ENCODE peak calls at places on chromosomes 2 and 18, in ten cellular contexts. O is kidney tubule cell; I is stimulated activated CD8-positive, alpha-beta memory T cell treated with anti-CD3 and anti-CD28 coated beads, Interleukin-2, amount 100 ng/mL, for 48 hours; Y is Daoy; W is activated CD8-positive, alpha-beta memory T cell treated with anti-CD3 and anti-CD28 coated beads for 48 hours; T is CD8-positive, alpha-beta T cell; S is NCI-H2081; Z is activated T-helper 2 cell treated with anti-CD3 and anti-CD28 coated beads, Interferon-gamma antibody, Interleukin-2, Interleukin-4, amounts not matched to agents 10 μg/mL and 5 μg/mL and 100 μg/mL, durations not matched to agents 14 hours and 24 hours and 36 hours; R is non-pigmented ciliary epithelial cell; F is pancreas. E is an unnamed sample.

GRCh38 chr2:211930331-211930730 is 608.3 kb downstream of the ERBB4 start:
- DNase-seq in W (no peak), Z (no peak), I (no peak), O (no peak), F (no peak), R (peak), Y (no peak), S (peak), T (no peak), E (no peak)

GRCh38 chr2:230793573-230794359 is 71.0 kb upstream of the ITM2C start:
- DNase-seq in F (no peak), S (no peak), O (peak), I (peak), W (no peak), T (peak), R (peak), Z (peak), Y (peak), E (peak)

GRCh38 chr18:45636110-45636509 is 20.8 kb downstream of the SLC14A2 start:
- DNase-seq in Z (no peak), S (no peak), I (no peak), R (no peak), W (no peak), O (peak), F (no peak), Y (no peak), T (no peak), E (no peak)

GRCh38 chr2:42928161-42928691 is 135.8 kb upstream of the HAAO start:
- DNase-seq in Y (no peak), I (no peak), W (no peak), T (no peak), O (no peak), S (peak), Z (no peak), R (no peak), F (no peak), E (no peak)

GRCh38 chr2:61255580-61256437 is 93.8 kb downstream of the C2orf74 start:
- DNase-seq in Y (peak), S (no peak), T (no peak), R (peak), O (peak), I (no peak), Z (no peak), F (no peak), W (no peak), E (peak)

GRCh38 chr2:166234112-166234846 is 106.5 kb upstream of the SCN1A start:
- DNase-seq in R (peak), S (no peak), I (no peak), T (no peak), W (no peak), O (peak), F (no peak), Z (no peak), Y (peak), E (peak)

GRCh38 chr2:119517433-119517832 is 6.8 kb downstream of the SCTR start:
- DNase-seq in I (peak), O (peak), T (no peak), Z (peak), R (peak), Y (peak), W (peak), F (peak), S (peak), E (peak)

GRCh38 chr2:38775097-38775920 is 2.7 kb upstream of the GEMIN6 start:
- DNase-seq in Z (no peak), I (no peak), F (no peak), T (no peak), O (no peak), Y (no peak), R (no peak), W (no peak), S (no peak), E (no peak)

GRCh38 chr18:12890500-12890899 is 6.5 kb upstream of the PTPN2 start:
- DNase-seq in T (no peak), Y (no peak), Z (no peak), W (no peak), I (no peak), R (no peak), O (peak), F (no peak), S (no peak), E (peak)

GRCh38 chr2:48912110-48912509 is 156.6 kb upstream of the LHCGR start:
- DNase-seq in S (no peak), Z (no peak), Y (no peak), O (no peak), F (no peak), W (no peak), R (no peak), T (no peak), I (no peak), E (no peak)

GRCh38 chr2:215880970-215881369 is 132.4 kb downstream of the MREG start:
- DNase-seq in W (no peak), S (no peak), F (no peak), O (no peak), Z (no peak), Y (peak), I (no peak), R (no peak), T (no peak), E (peak)

GRCh38 chr2:32355976-32356734 is 668 bp upstream of the BIRC6 start:
- DNase-seq in F (no peak), O (no peak), I (no peak), Z (no peak), S (no peak), Y (no peak), T (no peak), R (no peak), W (no peak), E (no peak)

GRCh38 chr2:181985632-181986205 is at the start of gene PPP1R1C:
- DNase-seq in Y (no peak), S (no peak), F (no peak), O (peak), R (no peak), Z (no peak), W (no peak), I (no peak), T (no peak), E (no peak)

GRCh38 chr2:8636041-8636491 is 45.8 kb upstream of the ID2 start:
- DNase-seq in F (peak), Y (no peak), Z (no peak), S (no peak), R (no peak), W (no peak), T (no peak), O (no peak), I (no peak), E (no peak)

GRCh38 chr2:221400411-221400810 is 171.7 kb downstream of the EPHA4 start:
- DNase-seq in Y (no peak), F (no peak), S (no peak), O (no peak), I (no peak), Z (no peak), R (no peak), T (no peak), W (no peak), E (no peak)

GRCh38 chr2:216004408-216005283 is 8.7 kb downstream of the MREG start:
- DNase-seq in I (no peak), R (no peak), T (no peak), Z (no peak), O (no peak), F (no peak), S (no peak), W (no peak), Y (no peak), E (no peak)

GRCh38 chr2:211457325-211457724 is 900.9 kb downstream of the CPS1 start:
- DNase-seq in Z (no peak), Y (no peak), O (no peak), S (no peak), W (no peak), R (no peak), F (no peak), I (no peak), T (no peak), E (no peak)

GRCh38 chr18:13624563-13625237 is 101.7 kb downstream of the FAM210A start:
- DNase-seq in I (no peak), S (no peak), W (no peak), F (no peak), T (no peak), R (no peak), O (no peak), Y (no peak), Z (no peak), E (no peak)

GRCh38 chr2:198857246-198857645 is 600.5 kb downstream of the SATB2 start:
- DNase-seq in F (no peak), S (no peak), W (no peak), R (no peak), Z (no peak), O (no peak), Y (no peak), I (no peak), T (no peak), E (no peak)

GRCh38 chr18:11719621-11720020 is 30.6 kb downstream of the GNAL start:
- DNase-seq in I (no peak), Z (no peak), W (no peak), S (no peak), O (no peak), Y (no peak), F (no peak), R (no peak), T (no peak), E (no peak)

GRCh38 chr2:137178955-137179377 is 413.6 kb downstream of the THSD7B start:
- DNase-seq in Z (no peak), W (no peak), T (no peak), S (no peak), I (no peak), O (peak), Y (no peak), R (no peak), F (no peak), E (no peak)

E was measured in lung microvascular endothelial cell.